ENCODE peak calls at places on chromosomes 13 and 19, in ten cellular contexts. One of them, this sample, is unnamed.

GRCh38 chr13:52707375-52707774 is 32.2 kb downstream of the CNMD start:
- DNase-seq in omental fat pad: no peak
- DNase-seq in fibroblast of pulmonary artery: no peak
- DNase-seq in breast epithelium: no peak
- DNase-seq in stomach: no peak
- DNase-seq in GF-D8: no peak
- DNase-seq in astrocyte of the spinal cord: no peak
- DNase-seq in HTR-8/SVneo: no peak
- DNase-seq in mesendoderm: peak
- DNase-seq in fibroblast of the conjunctiva: no peak
- DNase-seq in this sample: no peak

GRCh38 chr19:8149261-8150094 is at the start of gene FBN3:
- DNase-seq in omental fat pad: no peak
- DNase-seq in fibroblast of pulmonary artery: no peak
- DNase-seq in breast epithelium: no peak
- DNase-seq in stomach: no peak
- DNase-seq in GF-D8: no peak
- DNase-seq in astrocyte of the spinal cord: no peak
- DNase-seq in HTR-8/SVneo: no peak
- DNase-seq in mesendoderm: peak
- DNase-seq in fibroblast of the conjunctiva: no peak
- DNase-seq in this sample: no peak

GRCh38 chr13:27472941-27473340 is 22.6 kb upstream of the MTIF3 start:
- DNase-seq in omental fat pad: no peak
- DNase-seq in fibroblast of pulmonary artery: no peak
- DNase-seq in breast epithelium: no peak
- DNase-seq in stomach: no peak
- DNase-seq in GF-D8: no peak
- DNase-seq in astrocyte of the spinal cord: no peak
- DNase-seq in HTR-8/SVneo: no peak
- DNase-seq in mesendoderm: no peak
- DNase-seq in fibroblast of the conjunctiva: no peak
- DNase-seq in this sample: no peak

GRCh38 chr19:14768001-14768400 is 10.4 kb downstream of the ADGRE2 start:
- DNase-seq in omental fat pad: no peak
- DNase-seq in fibroblast of pulmonary artery: no peak
- DNase-seq in breast epithelium: peak
- DNase-seq in stomach: no peak
- DNase-seq in GF-D8: no peak
- DNase-seq in astrocyte of the spinal cord: no peak
- DNase-seq in HTR-8/SVneo: no peak
- DNase-seq in mesendoderm: no peak
- DNase-seq in fibroblast of the conjunctiva: no peak
- DNase-seq in this sample: no peak

GRCh38 chr19:18093439-18094161 is 4.0 kb upstream of the MAST3 start:
- DNase-seq in omental fat pad: no peak
- DNase-seq in fibroblast of pulmonary artery: peak
- DNase-seq in breast epithelium: no peak
- DNase-seq in stomach: no peak
- DNase-seq in GF-D8: no peak
- DNase-seq in astrocyte of the spinal cord: no peak
- DNase-seq in HTR-8/SVneo: peak
- DNase-seq in mesendoderm: peak
- DNase-seq in fibroblast of the conjunctiva: no peak
- DNase-seq in this sample: no peak

GRCh38 chr19:48810151-48810550 is 678 bp downstream of the BCAT2 start:
- DNase-seq in omental fat pad: no peak
- DNase-seq in fibroblast of pulmonary artery: no peak
- DNase-seq in breast epithelium: no peak
- DNase-seq in stomach: no peak
- DNase-seq in GF-D8: no peak
- DNase-seq in astrocyte of the spinal cord: no peak
- DNase-seq in HTR-8/SVneo: no peak
- DNase-seq in mesendoderm: no peak
- DNase-seq in fibroblast of the conjunctiva: no peak
- DNase-seq in this sample: no peak

GRCh38 chr13:94921181-94921580 is 208.8 kb upstream of the SOX21 start:
- DNase-seq in omental fat pad: no peak
- DNase-seq in fibroblast of pulmonary artery: no peak
- DNase-seq in breast epithelium: no peak
- DNase-seq in stomach: no peak
- DNase-seq in GF-D8: no peak
- DNase-seq in astrocyte of the spinal cord: no peak
- DNase-seq in HTR-8/SVneo: no peak
- DNase-seq in mesendoderm: no peak
- DNase-seq in fibroblast of the conjunctiva: no peak
- DNase-seq in this sample: no peak

GRCh38 chr19:31338069-31338767 is 11.0 kb downstream of the TSHZ3 start:
- DNase-seq in omental fat pad: no peak
- DNase-seq in fibroblast of pulmonary artery: peak
- DNase-seq in breast epithelium: no peak
- DNase-seq in stomach: no peak
- DNase-seq in GF-D8: no peak
- DNase-seq in astrocyte of the spinal cord: peak
- DNase-seq in HTR-8/SVneo: no peak
- DNase-seq in mesendoderm: peak
- DNase-seq in fibroblast of the conjunctiva: peak
- DNase-seq in this sample: no peak

GRCh38 chr13:75947448-75947847 is 311.3 kb downstream of the LMO7 start:
- DNase-seq in omental fat pad: no peak
- DNase-seq in fibroblast of pulmonary artery: no peak
- DNase-seq in breast epithelium: no peak
- DNase-seq in stomach: no peak
- DNase-seq in GF-D8: no peak
- DNase-seq in astrocyte of the spinal cord: no peak
- DNase-seq in HTR-8/SVneo: no peak
- DNase-seq in mesendoderm: no peak
- DNase-seq in fibroblast of the conjunctiva: no peak
- DNase-seq in this sample: no peak

GRCh38 chr13:47598340-47598911 is 402.6 kb downstream of the SUCLA2 start:
- DNase-seq in omental fat pad: no peak
- DNase-seq in fibroblast of pulmonary artery: peak
- DNase-seq in breast epithelium: no peak
- DNase-seq in stomach: no peak
- DNase-seq in GF-D8: no peak
- DNase-seq in astrocyte of the spinal cord: peak
- DNase-seq in HTR-8/SVneo: no peak
- DNase-seq in mesendoderm: peak
- DNase-seq in fibroblast of the conjunctiva: no peak
- DNase-seq in this sample: no peak

GRCh38 chr13:50732712-50733111 is 110.8 kb downstream of the DLEU7 start:
- DNase-seq in omental fat pad: no peak
- DNase-seq in fibroblast of pulmonary artery: peak
- DNase-seq in breast epithelium: no peak
- DNase-seq in stomach: no peak
- DNase-seq in GF-D8: no peak
- DNase-seq in astrocyte of the spinal cord: peak
- DNase-seq in HTR-8/SVneo: no peak
- DNase-seq in mesendoderm: no peak
- DNase-seq in fibroblast of the conjunctiva: peak
- DNase-seq in this sample: no peak

GRCh38 chr13:75299913-75300862 is 181.8 kb downstream of the TBC1D4 start:
- DNase-seq in omental fat pad: no peak
- DNase-seq in fibroblast of pulmonary artery: peak
- DNase-seq in breast epithelium: no peak
- DNase-seq in stomach: no peak
- DNase-seq in GF-D8: no peak
- DNase-seq in astrocyte of the spinal cord: peak
- DNase-seq in HTR-8/SVneo: peak
- DNase-seq in mesendoderm: no peak
- DNase-seq in fibroblast of the conjunctiva: no peak
- DNase-seq in this sample: no peak

GRCh38 chr13:102580552-102581169 is 16.1 kb upstream of the TPP2 start:
- DNase-seq in omental fat pad: no peak
- DNase-seq in fibroblast of pulmonary artery: peak
- DNase-seq in breast epithelium: no peak
- DNase-seq in stomach: no peak
- DNase-seq in GF-D8: peak
- DNase-seq in astrocyte of the spinal cord: peak
- DNase-seq in HTR-8/SVneo: no peak
- DNase-seq in mesendoderm: peak
- DNase-seq in fibroblast of the conjunctiva: peak
- DNase-seq in this sample: no peak

GRCh38 chr19:1582201-1582600 is 10.5 kb downstream of the MBD3 start:
- DNase-seq in omental fat pad: no peak
- DNase-seq in fibroblast of pulmonary artery: no peak
- DNase-seq in breast epithelium: peak
- DNase-seq in stomach: no peak
- DNase-seq in GF-D8: no peak
- DNase-seq in astrocyte of the spinal cord: no peak
- DNase-seq in HTR-8/SVneo: no peak
- DNase-seq in mesendoderm: no peak
- DNase-seq in fibroblast of the conjunctiva: no peak
- DNase-seq in this sample: no peak

GRCh38 chr19:8518536-8518935 is 4.6 kb upstream of the ZNF414 start:
- DNase-seq in omental fat pad: no peak
- DNase-seq in fibroblast of pulmonary artery: no peak
- DNase-seq in breast epithelium: no peak
- DNase-seq in stomach: no peak
- DNase-seq in GF-D8: no peak
- DNase-seq in astrocyte of the spinal cord: no peak
- DNase-seq in HTR-8/SVneo: no peak
- DNase-seq in mesendoderm: no peak
- DNase-seq in fibroblast of the conjunctiva: no peak
- DNase-seq in this sample: no peak

GRCh38 chr13:40632915-40633314 is 33.5 kb downstream of the FOXO1 start:
- DNase-seq in omental fat pad: no peak
- DNase-seq in fibroblast of pulmonary artery: no peak
- DNase-seq in breast epithelium: no peak
- DNase-seq in stomach: no peak
- DNase-seq in GF-D8: no peak
- DNase-seq in astrocyte of the spinal cord: no peak
- DNase-seq in HTR-8/SVneo: no peak
- DNase-seq in mesendoderm: no peak
- DNase-seq in fibroblast of the conjunctiva: no peak
- DNase-seq in this sample: no peak

GRCh38 chr13:80524447-80525215 is 183.7 kb upstream of the SPRY2 start:
- DNase-seq in omental fat pad: no peak
- DNase-seq in fibroblast of pulmonary artery: no peak
- DNase-seq in breast epithelium: no peak
- DNase-seq in stomach: no peak
- DNase-seq in GF-D8: no peak
- DNase-seq in astrocyte of the spinal cord: peak
- DNase-seq in HTR-8/SVneo: no peak
- DNase-seq in mesendoderm: no peak
- DNase-seq in fibroblast of the conjunctiva: peak
- DNase-seq in this sample: no peak

This sample was measured in ascending aorta.